ENCODE peak calls at places on chromosome 13, in four cellular contexts. M is psoas muscle, C is NCI-H345, S is tibial nerve. T is an unnamed sample.

GRCh38 chr13:75195479-75196111 is 286.4 kb downstream of the TBC1D4 start:
- DNase-seq in M (no peak), C (no peak), S (no peak), T (no peak)

GRCh38 chr13:66774046-66774445 is 456.1 kb downstream of the PCDH9 start:
- DNase-seq in M (no peak), S (no peak), C (no peak), T (no peak)

GRCh38 chr13:112968380-112968909 is 569 bp upstream of the MCF2L start:
- DNase-seq in M (no peak), S (no peak), C (peak; percentile 87), T (no peak)

GRCh38 chr13:94987081-94987480 is 274.7 kb upstream of the SOX21 start:
- DNase-seq in M (no peak), S (no peak), C (no peak), T (no peak)

GRCh38 chr13:73385848-73386247 is 327.0 kb downstream of the KLF5 start:
- DNase-seq in M (no peak), S (no peak), C (no peak), T (no peak)

GRCh38 chr13:50990050-50990449 is 80.5 kb downstream of the RNASEH2B start:
- DNase-seq in S (no peak), M (no peak), C (no peak), T (no peak)

GRCh38 chr13:113083402-113084061 is 22.1 kb upstream of the F7 start:
- DNase-seq in M (peak; percentile 65), C (peak; percentile 79), S (peak; percentile 30), T (no peak)

GRCh38 chr13:49098198-49098597 is 121.9 kb upstream of the MLNR start:
- DNase-seq in M (no peak), C (no peak), S (no peak), T (no peak)

GRCh38 chr13:108959254-108959653 is 329.8 kb downstream of the MYO16 start:
- DNase-seq in S (no peak), M (no peak), C (no peak), T (no peak)

GRCh38 chr13:37194428-37194861 is 89.0 kb upstream of the CSNK1A1L start:
- DNase-seq in C (peak; percentile 72), S (no peak), M (no peak), T (no peak)

GRCh38 chr13:40230833-40231266 is 435.6 kb downstream of the FOXO1 start:
- DNase-seq in S (no peak), M (no peak), C (no peak), T (no peak)

GRCh38 chr13:95530178-95530577 is 22.3 kb upstream of the CLDN10 start:
- DNase-seq in S (no peak), M (peak; percentile 13), C (peak; percentile 64), T (no peak)

GRCh38 chr13:34044660-34045080 is 226.7 kb downstream of the RFC3 start:
- DNase-seq in S (no peak), M (no peak), C (no peak), T (no peak)

GRCh38 chr13:100987993-100988392 is 313.4 kb upstream of the TMTC4 start:
- DNase-seq in S (no peak), M (no peak), C (no peak), T (no peak)

GRCh38 chr13:95256086-95256485 is 45.2 kb downstream of the ABCC4 start:
- DNase-seq in M (no peak), C (no peak), S (no peak), T (no peak)

GRCh38 chr13:112855859-112856258 is 113.2 kb upstream of the MCF2L start:
- DNase-seq in C (no peak), S (no peak), M (no peak), T (no peak)

GRCh38 chr13:72457151-72457550 is 270.3 kb downstream of the MZT1 start:
- DNase-seq in C (no peak), M (no peak), S (no peak), T (no peak)

GRCh38 chr13:109874921-109875454 is 88.6 kb upstream of the IRS2 start:
- DNase-seq in C (no peak), S (no peak), M (no peak), T (no peak)

GRCh38 chr13:104408733-104409132 is 1342.5 kb upstream of the SLC10A2 start:
- DNase-seq in C (no peak), S (no peak), M (no peak), T (no peak)

GRCh38 chr13:30932481-30933333 is at the start of gene TEX26:
- DNase-seq in M (no peak), C (no peak), S (no peak), T (peak; percentile 82)

GRCh38 chr13:99774644-99775043 is 196.9 kb downstream of the ZIC5 start:
- DNase-seq in S (no peak), C (no peak), M (no peak), T (no peak)

GRCh38 chr13:50055454-50055853 is 40.2 kb downstream of the KCNRG start:
- DNase-seq in S (no peak), M (no peak), C (no peak), T (no peak)

GRCh38 chr13:80141114-80141849 is 199.6 kb downstream of the SPRY2 start:
- DNase-seq in S (no peak), C (no peak), M (peak; percentile 33), T (peak; percentile 79)

GRCh38 chr13:41645313-41645712 is 188.0 kb downstream of the RGCC start:
- DNase-seq in M (peak; percentile 44), S (peak; percentile 36), C (no peak), T (peak; percentile 60)

GRCh38 chr13:41652735-41653361 is 195.5 kb downstream of the RGCC start:
- DNase-seq in M (no peak), S (no peak), C (peak; percentile 5), T (no peak)

GRCh38 chr13:36945078-36945477 is 25.0 kb upstream of the SMAD9 start:
- DNase-seq in C (no peak), M (no peak), S (no peak), T (no peak)

GRCh38 chr13:98413796-98414195 is 163.1 kb downstream of the STK24 start:
- DNase-seq in S (no peak), M (no peak), C (no peak), T (no peak)

GRCh38 chr13:107208889-107209288 is 641.0 kb upstream of the ARGLU1 start:
- DNase-seq in M (no peak), C (no peak), S (no peak), T (no peak)

GRCh38 chr13:24270639-24271131 is 38.7 kb upstream of the C1QTNF9 start:
- DNase-seq in S (peak; percentile 35), C (no peak), M (peak; percentile 62), T (peak; percentile 86)

GRCh38 chr13:73090116-73090811 is 31.5 kb downstream of the KLF5 start:
- DNase-seq in S (no peak), C (peak; percentile 72), M (no peak), T (no peak)

T was measured in aorta.